ENCODE peak calls at places on chromosomes 13 and 19, in six cellular contexts. E is HEK293T; H is activated T-cell treated with anti-CD3 and anti-CD28 coated beads, Interleukin-2, amount 50 U/mL, for 72 hours; I is amniotic stem cell; J is activated naive CD8-positive, alpha-beta T cell treated with anti-CD3 and anti-CD28 coated beads for 36 hours; N is gastrocnemius medialis. R is an unnamed sample.

GRCh38 chr19:50300814-50301606 is 28.2 kb downstream of the KCNC3 start:
- DNase-seq in E (no peak), H (peak; percentile 32), I (no peak), J (no peak), N (no peak), R (no peak)

GRCh38 chr13:109684836-109685602 is 101.4 kb downstream of the IRS2 start:
- DNase-seq in E (no peak), H (no peak), I (no peak), J (no peak), N (peak; percentile 18), R (no peak)

GRCh38 chr19:19280561-19280960 is 7.5 kb upstream of the TM6SF2 start:
- DNase-seq in E (no peak), H (no peak), I (no peak), J (no peak), N (peak; percentile 18), R (no peak)

GRCh38 chr13:112851107-112852046 is 117.6 kb upstream of the MCF2L start:
- DNase-seq in E (no peak), H (no peak), I (no peak), J (no peak), N (no peak), R (no peak)

GRCh38 chr19:13920940-13921744 is 15.1 kb downstream of the CC2D1A start:
- DNase-seq in E (peak; percentile 53), H (peak; percentile 38), I (no peak), J (peak; percentile 37), N (no peak), R (no peak)

GRCh38 chr19:38836438-38837303 is 5.1 kb upstream of the ECH1 start:
- DNase-seq in E (no peak), H (no peak), I (no peak), J (no peak), N (no peak), R (no peak)

GRCh38 chr13:67223024-67223423 is 7.1 kb downstream of the PCDH9 start:
- DNase-seq in E (no peak), H (no peak), I (no peak), J (no peak), N (no peak), R (no peak)

GRCh38 chr13:111202149-111202548 is 87.0 kb downstream of the ARHGEF7 start:
- DNase-seq in E (no peak), H (no peak), I (no peak), J (no peak), N (no peak), R (no peak)

GRCh38 chr19:58000677-58001076 is 1.9 kb downstream of the ZNF606 start:
- DNase-seq in E (no peak), H (no peak), I (no peak), J (no peak), N (no peak), R (no peak)

GRCh38 chr19:57830071-57830602 is at the start of gene ZNF587B:
- DNase-seq in E (peak; percentile 13), H (peak; percentile 37), I (no peak), J (peak; percentile 35), N (peak; percentile 5), R (no peak)

GRCh38 chr19:18901503-18901890 is 5.5 kb upstream of the CERS1 start:
- DNase-seq in E (no peak), H (no peak), I (no peak), J (no peak), N (no peak), R (no peak)

GRCh38 chr13:20428666-20429644 is 96.7 kb downstream of the CRYL1 start:
- DNase-seq in E (no peak), H (no peak), I (no peak), J (no peak), N (no peak), R (no peak)